ENCODE peak calls at places on chromosomes 1 and 21, in nine cellular contexts. N, X, V, Z, S, E, M, C and O are unnamed samples.

GRCh38 chr1:50368179-50369007 is 54.9 kb downstream of the DMRTA2 start:
- DNase-seq in X (peak; percentile 4), C (peak; percentile 34), E (peak; percentile 21), N (peak; percentile 32), Z (peak; percentile 69), M (peak; percentile 21), S (peak; percentile 24), V (no peak), O (peak; percentile 35)

GRCh38 chr1:167658574-167659328 is 28.7 kb downstream of the RCSD1 start:
- DNase-seq in E (no peak), C (no peak), S (no peak), M (no peak), Z (no peak), N (no peak), V (no peak), X (no peak), O (no peak)

GRCh38 chr1:244100691-244101453 is 49.8 kb downstream of the ZBTB18 start:
- DNase-seq in V (no peak), Z (no peak), M (no peak), S (no peak), E (no peak), C (no peak), N (no peak), X (no peak), O (no peak)

GRCh38 chr21:25296239-25296638 is 311.0 kb downstream of the MRPL39 start:
- DNase-seq in M (no peak), N (no peak), S (no peak), C (no peak), V (no peak), Z (no peak), E (no peak), X (no peak), O (no peak)

GRCh38 chr1:23719162-23719820 is 24.0 kb upstream of the ELOA start:
- DNase-seq in N (no peak), M (no peak), V (no peak), E (no peak), Z (no peak), S (no peak), C (peak; percentile 22), X (no peak), O (no peak)

GRCh38 chr1:25100151-25100841 is 132.0 kb downstream of the SYF2 start:
- DNase-seq in Z (no peak), N (no peak), M (no peak), X (peak; percentile 55), V (no peak), S (no peak), C (no peak), E (no peak), O (no peak)

GRCh38 chr1:5992814-5993552 is 758 bp upstream of the NPHP4 start:
- DNase-seq in M (peak; percentile 13), X (no peak), Z (no peak), V (no peak), C (no peak), E (no peak), S (no peak), N (no peak), O (peak; percentile 21)

GRCh38 chr1:115331531-115332331 is 6.3 kb downstream of the NGF start:
- DNase-seq in M (no peak), V (no peak), S (no peak), E (no peak), X (no peak), N (no peak), Z (no peak), C (peak; percentile 22), O (no peak)

GRCh38 chr1:206963119-206963712 is 7.0 kb downstream of the FCAMR start:
- DNase-seq in N (no peak), S (no peak), M (no peak), C (no peak), Z (no peak), E (no peak), X (no peak), V (no peak), O (no peak)

GRCh38 chr1:54081306-54082270 is 28.2 kb downstream of the TCEANC2 start:
- DNase-seq in E (peak; percentile 24), X (peak; percentile 7), C (peak; percentile 73), M (peak; percentile 62), N (peak; percentile 88), S (peak; percentile 9), Z (peak; percentile 70), V (peak; percentile 61), O (peak; percentile 40)

GRCh38 chr1:50423670-50424000 is 392 bp upstream of the DMRTA2 start:
- DNase-seq in E (no peak), C (no peak), X (no peak), S (no peak), N (no peak), V (no peak), Z (no peak), M (no peak), O (peak; percentile 46)

GRCh38 chr1:179548666-179549367 is 26.9 kb downstream of the NPHS2 start:
- DNase-seq in Z (no peak), V (no peak), C (no peak), N (no peak), M (no peak), S (no peak), E (no peak), X (no peak), O (no peak)

GRCh38 chr1:206469933-206470691 is at the start of gene IKBKE:
- DNase-seq in V (peak; percentile 87), M (peak; percentile 41), E (no peak), X (peak; percentile 46), N (peak; percentile 74), S (no peak), C (peak; percentile 94), Z (peak; percentile 72), O (peak; percentile 56)

GRCh38 chr1:36350659-36351171 is 27.3 kb upstream of the EVA1B start:
- DNase-seq in N (no peak), S (no peak), X (peak; percentile 13), M (no peak), Z (peak; percentile 76), V (peak; percentile 21), C (peak; percentile 93), E (peak; percentile 29), O (peak; percentile 57)

GRCh38 chr1:26994020-26994745 is 691 bp downstream of the TRNP1 start:
- DNase-seq in C (peak; percentile 27), E (peak; percentile 18), S (no peak), N (no peak), M (no peak), Z (no peak), X (peak; percentile 4), V (no peak), O (peak; percentile 42)

GRCh38 chr1:38640371-38640770 is 219.2 kb downstream of the RRAGC start:
- DNase-seq in X (no peak), Z (no peak), M (no peak), E (no peak), N (no peak), C (no peak), S (no peak), V (no peak), O (no peak)

GRCh38 chr1:32339363-32339978 is 3.4 kb upstream of the MARCKSL1 start:
- DNase-seq in S (no peak), C (peak; percentile 75), X (no peak), E (no peak), N (no peak), V (no peak), M (no peak), Z (no peak), O (no peak)

GRCh38 chr1:77889240-77889637 is 815 bp downstream of the NEXN start:
- DNase-seq in C (peak; percentile 58), N (peak; percentile 34), V (no peak), X (no peak), S (no peak), M (no peak), Z (no peak), E (no peak), O (no peak)

GRCh38 chr1:240247899-240248298 is 156.2 kb downstream of the FMN2 start:
- DNase-seq in X (no peak), S (no peak), M (no peak), N (no peak), E (no peak), Z (no peak), V (no peak), C (no peak), O (no peak)

GRCh38 chr1:205939690-205940330 is 3.4 kb downstream of the SLC26A9 start:
- DNase-seq in M (no peak), C (no peak), N (peak; percentile 44), S (no peak), Z (peak; percentile 63), X (no peak), E (no peak), V (no peak), O (no peak)

GRCh38 chr1:243598433-243598832 is 251.6 kb downstream of the AKT3 start:
- DNase-seq in E (no peak), S (no peak), M (no peak), C (peak; percentile 90), Z (no peak), X (no peak), V (peak; percentile 7), N (peak; percentile 6), O (peak; percentile 19)

GRCh38 chr1:167033646-167034045 is 44.6 kb downstream of the MAEL start:
- DNase-seq in C (no peak), S (no peak), V (no peak), N (no peak), X (no peak), M (no peak), Z (no peak), E (no peak), O (no peak)